ENCODE peak calls at places on chromosomes 1 and 21, in four cellular contexts. S is HCT116, D is HepG2, H is K562. F is an unnamed sample. For H3K4me1, the result is how much of the 10 kb centered on the place peaks cover.

GRCh38 chr1:64755356-64755755 is 10.5 kb downstream of the RAVER2 start:
- DNase-seq in S (no peak), H (no peak), D (no peak), F (no peak)

GRCh38 chr1:2860476-2861142 is 59.1 kb upstream of the TTC34 start:
- DNase-seq in H (no peak), D (no peak), S (no peak), F (no peak)

GRCh38 chr1:116167625-116168276 is 56.6 kb downstream of the MAB21L3 start:
- DNase-seq in D (no peak), S (no peak), H (peak), F (no peak)

GRCh38 chr1:184664042-184664659 is 90.5 kb downstream of the EDEM3 start:
- DNase-seq in S (peak), D (peak), H (peak), F (no peak)

GRCh38 chr1:47917696-47918095 is 79.5 kb downstream of the TRABD2B start:
- DNase-seq in D (no peak), S (no peak), H (no peak), F (no peak)

GRCh38 chr1:35857830-35858229 is 25.2 kb upstream of the AGO1 start:
- DNase-seq in H (no peak), S (peak), D (no peak), F (no peak)

GRCh38 chr1:86913399-86913895 is 479 bp downstream of the SELENOF start:
- DNase-seq in D (peak), S (no peak), H (peak), F (no peak)

GRCh38 chr1:10950316-10951172 is 61.9 kb upstream of the TARDBP start:
- DNase-seq in D (no peak), S (no peak), H (no peak), F (no peak)

GRCh38 chr21:33769057-33769456 is 126.8 kb downstream of the ITSN1 start:
- DNase-seq in H (no peak), S (no peak), D (no peak), F (no peak)

GRCh38 chr1:203462878-203463277 is 12.7 kb upstream of the PRELP start:
- DNase-seq in H (no peak), S (no peak), D (no peak), F (no peak)

GRCh38 chr1:237444120-237444790 is 402.3 kb downstream of the RYR2 start:
- DNase-seq in S (no peak), H (no peak), D (no peak), F (no peak)

GRCh38 chr1:245704341-245704740 is 549.6 kb downstream of the KIF26B start:
- DNase-seq in S (no peak), D (no peak), H (no peak), F (no peak)

GRCh38 chr21:35895598-35895997 is 164.7 kb downstream of the SETD4 start:
- DNase-seq in D (no peak), H (no peak), S (no peak), F (no peak)

GRCh38 chr1:62962794-62963776 is 179.2 kb downstream of the ATG4C start:
- DNase-seq in H (peak), S (peak), D (peak), F (peak)

GRCh38 chr1:184362876-184363275 is 24.0 kb upstream of the C1orf21 start:
- DNase-seq in S (no peak), H (no peak), D (no peak), F (no peak)

GRCh38 chr1:37028981-37029617 is 5.2 kb downstream of the GRIK3 start:
- DNase-seq in D (no peak), H (no peak), S (no peak), F (no peak)

GRCh38 chr21:42426876-42427480 is 23.3 kb downstream of the UBASH3A start:
- DNase-seq in S (no peak), D (no peak), H (no peak), F (no peak)

GRCh38 chr1:3590951-3591865 is 20.1 kb downstream of the MEGF6 start:
- DNase-seq in D (no peak), S (no peak), H (no peak), F (no peak)

GRCh38 chr1:230509281-230509977 is 83.3 kb upstream of the PGBD5 start:
- DNase-seq in H (no peak), D (no peak), S (no peak), F (no peak)
- H3K4me1 ChIP-seq in H (under half), D (under half), S (under half), F (under half)

GRCh38 chr1:1399187-1399869 is at the start of gene CCNL2:
- DNase-seq in D (peak), S (peak), H (peak), F (peak)
- TF ChIP-seq REST in D (no peak), S (no peak), H (peak), F (no peak)

GRCh38 chr1:9350960-9351359 is 58.3 kb downstream of the SPSB1 start:
- DNase-seq in H (no peak), D (no peak), S (no peak), F (no peak)
- TF ChIP-seq TCF7L2 in H (no peak), D (no peak), S (no peak), F (no peak)

GRCh38 chr1:1326075-1326605 is 1.5 kb downstream of the CPTP start:
- DNase-seq in H (no peak), S (no peak), D (no peak), F (no peak)
- H3K4me1 ChIP-seq in H (half or more), S (under half), D (under half), F (under half)

GRCh38 chr1:89901957-89902669 is 81.3 kb downstream of the LRRC8D start:
- DNase-seq in D (peak), S (no peak), H (peak), F (no peak)
- TF ChIP-seq REST in D (peak), S (no peak), H (no peak), F (no peak)